ENCODE peak calls at places on chromosome 14, in four cellular contexts. A, H, M and G are unnamed samples.

GRCh38 chr14:31268216-31268615 is 60.6 kb upstream of the HECTD1 start:
- DNase-seq in H (no peak), A (no peak), M (no peak), G (no peak)

GRCh38 chr14:103382375-103382774 is 2.8 kb upstream of the MARK3 start:
- DNase-seq in M (no peak), A (no peak), H (no peak), G (peak)

GRCh38 chr14:104580961-104581360 is 1.4 kb downstream of the C14orf180 start:
- DNase-seq in A (no peak), M (no peak), H (no peak), G (no peak)

GRCh38 chr14:104789752-104790743 is 5.5 kb downstream of the AKT1 start:
- DNase-seq in M (no peak), H (no peak), A (no peak), G (no peak)

GRCh38 chr14:88825503-88825902 is 1.1 kb downstream of the TTC8 start:
- DNase-seq in H (no peak), A (no peak), M (no peak), G (no peak)

GRCh38 chr14:32078030-32078793 is 1.1 kb downstream of the ARHGAP5 start:
- DNase-seq in M (peak), A (peak), H (no peak), G (no peak)

GRCh38 chr14:39175445-39176262 is 600 bp downstream of the PNN start:
- DNase-seq in A (no peak), M (peak), H (no peak), G (no peak)

GRCh38 chr14:52961060-52961639 is 10.3 kb upstream of the FERMT2 start:
- DNase-seq in M (peak), A (no peak), H (no peak), G (peak)

GRCh38 chr14:50667491-50668007 is 557 bp downstream of the SAV1 start:
- DNase-seq in H (no peak), M (peak), A (no peak), G (no peak)

GRCh38 chr14:74421997-74422396 is 4.0 kb downstream of the SYNDIG1L start:
- DNase-seq in H (no peak), A (no peak), M (no peak), G (no peak)

GRCh38 chr14:93010118-93010475 is 87.1 kb downstream of the CHGA start:
- DNase-seq in M (no peak), A (no peak), H (no peak), G (no peak)
- H3K27ac ChIP-seq in M (no peak), A (no peak), H (no peak), G (peak)

DNA sequence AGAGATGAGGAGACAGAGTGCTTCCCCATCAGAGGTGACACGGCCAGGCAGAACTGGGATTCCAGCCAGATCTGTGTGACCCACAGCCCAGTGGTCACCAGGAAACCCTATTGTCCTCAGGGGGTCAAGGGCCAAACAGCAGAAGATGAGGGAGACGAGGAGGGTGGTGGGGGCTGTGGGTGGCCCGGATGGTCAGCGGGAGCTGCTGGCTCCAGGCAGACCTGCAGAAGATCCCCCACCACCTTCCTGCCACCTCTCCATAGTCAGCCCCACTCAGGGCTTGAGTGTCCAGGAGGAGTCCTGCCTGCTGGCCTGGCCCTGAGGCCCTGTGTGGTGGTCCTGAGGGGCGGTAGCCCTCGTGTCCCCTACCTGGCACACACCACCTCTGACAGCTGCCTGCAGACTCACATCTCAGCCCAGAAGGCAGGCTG is 136.8 kb downstream of the CALM1 start:
- DNase-seq in H (no peak), M (no peak), A (peak), G (no peak)
- H3K4me3 ChIP-seq in H (no peak), M (no peak), A (no peak), G (no peak)

GRCh38 chr14:95299271-95299670 is 20.4 kb downstream of the CLMN start:
- DNase-seq in H (no peak), A (no peak), M (peak), G (no peak)
- H3K27ac ChIP-seq in H (no peak), A (no peak), M (peak), G (no peak)

DNA sequence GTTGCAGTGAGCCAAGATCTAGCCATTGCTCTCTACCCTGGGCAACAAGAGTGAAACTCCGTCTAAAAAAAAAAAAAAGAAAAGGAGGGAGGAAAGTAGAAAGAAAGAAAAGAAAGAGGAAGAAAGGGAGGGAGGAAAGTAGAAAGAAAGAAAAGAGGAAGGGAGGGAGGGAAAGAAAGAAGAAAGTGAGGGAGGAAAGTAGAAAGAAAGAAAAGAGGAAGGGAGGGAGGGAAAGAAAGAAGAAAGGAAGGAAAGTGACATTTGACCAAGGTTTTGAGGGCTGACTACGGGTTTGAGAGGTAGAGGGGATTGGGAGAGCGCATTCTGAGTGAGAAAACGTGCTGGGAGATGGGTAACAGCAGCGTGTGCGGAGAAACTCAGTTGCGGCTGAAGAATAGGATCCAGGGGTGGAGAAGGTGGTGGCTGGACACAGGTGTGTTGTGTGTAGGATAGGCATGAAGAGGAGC is 521 bp upstream of the PAPLN start:
- DNase-seq in A (no peak), H (no peak), M (no peak), G (no peak)
- H3K4me3 ChIP-seq in A (peak), H (no peak), M (peak), G (no peak)